ENCODE peak calls at places on chromosomes 3 and 15, in eight cellular contexts. C is WERI-Rb-1, B is lung, N is upper lobe of right lung, Y is heart right ventricle, W is A549, J is uterus, X is stomach. K is an unnamed sample.

GRCh38 chr15:57310876-57311275 is 65.4 kb upstream of the CGNL1 start:
- DNase-seq in B (no peak), Y (no peak), C (no peak), N (no peak), W (no peak), J (no peak), X (peak; percentile 2), K (no peak)

GRCh38 chr3:158792709-158793108 is 9.1 kb upstream of the MFSD1 start:
- DNase-seq in X (no peak), N (no peak), J (no peak), Y (no peak), B (no peak), C (no peak), W (peak; percentile 40), K (peak; percentile 21)

GRCh38 chr3:44400771-44401170 is 62.2 kb downstream of the TCAIM start:
- DNase-seq in B (no peak), C (no peak), J (no peak), X (no peak), N (no peak), W (no peak), Y (no peak), K (no peak)

GRCh38 chr15:68559342-68560310 is 19.2 kb upstream of the CORO2B start:
- DNase-seq in Y (peak; percentile 86), B (peak; percentile 74), W (peak; percentile 91), N (peak; percentile 91), X (peak; percentile 80), C (peak; percentile 89), J (peak; percentile 77), K (peak; percentile 71)

GRCh38 chr3:10004506-10004905 is 17.9 kb upstream of the EMC3 start:
- DNase-seq in Y (no peak), J (no peak), N (no peak), C (no peak), X (no peak), B (no peak), W (no peak), K (no peak)

GRCh38 chr15:90701048-90701447 is 16.1 kb upstream of the BLM start:
- DNase-seq in C (no peak), X (no peak), Y (no peak), W (no peak), B (no peak), N (no peak), J (no peak), K (no peak)

GRCh38 chr15:43009206-43009605 is 88.6 kb upstream of the TTBK2 start:
- DNase-seq in J (no peak), Y (no peak), C (no peak), W (no peak), B (no peak), X (no peak), N (no peak), K (no peak)

GRCh38 chr3:107987036-107987557 is 103.7 kb downstream of the CD47 start:
- DNase-seq in J (peak; percentile 94), W (no peak), Y (peak; percentile 50), N (no peak), X (peak; percentile 84), B (peak; percentile 90), C (no peak), K (no peak)

GRCh38 chr3:51622868-51623267 is 48.2 kb upstream of the TEX264 start:
- DNase-seq in X (peak; percentile 37), W (no peak), B (no peak), J (no peak), Y (no peak), C (no peak), N (no peak), K (peak; percentile 18)

GRCh38 chr3:139975592-139976360 is 40.8 kb downstream of the CLSTN2 start:
- DNase-seq in N (no peak), C (no peak), B (no peak), X (no peak), W (no peak), Y (peak; percentile 17), J (no peak), K (no peak)

GRCh38 chr3:171646357-171647133 is 163.7 kb downstream of the PLD1 start:
- DNase-seq in B (no peak), C (peak; percentile 16), X (no peak), N (no peak), J (no peak), Y (no peak), W (peak; percentile 30), K (peak; percentile 19)

GRCh38 chr15:88243895-88244787 is 12.4 kb downstream of the NTRK3 start:
- DNase-seq in C (peak; percentile 50), X (no peak), B (no peak), Y (no peak), J (no peak), N (no peak), W (peak; percentile 59), K (peak; percentile 80)

GRCh38 chr15:34682673-34683072 is 72.1 kb downstream of the GJD2 start:
- DNase-seq in W (no peak), J (no peak), B (no peak), C (no peak), Y (no peak), X (no peak), N (no peak), K (no peak)

GRCh38 chr15:63052128-63052826 is 9.7 kb downstream of the TPM1 start:
- DNase-seq in C (peak; percentile 29), J (no peak), W (no peak), N (no peak), B (no peak), Y (no peak), X (no peak), K (no peak)

GRCh38 chr15:63051701-63052066 is 9.1 kb downstream of the TPM1 start:
- DNase-seq in Y (no peak), X (no peak), B (no peak), N (no peak), J (no peak), C (no peak), W (no peak), K (no peak)

GRCh38 chr15:63049747-63050439 is 7.3 kb downstream of the TPM1 start:
- DNase-seq in N (no peak), C (no peak), B (no peak), X (no peak), J (no peak), Y (no peak), W (no peak), K (no peak)

GRCh38 chr15:63048986-63049665 is 6.6 kb downstream of the TPM1 start:
- DNase-seq in B (peak; percentile 54), W (no peak), C (peak; percentile 63), J (no peak), X (peak; percentile 46), N (peak; percentile 72), Y (peak; percentile 57), K (peak; percentile 68)

DNA sequence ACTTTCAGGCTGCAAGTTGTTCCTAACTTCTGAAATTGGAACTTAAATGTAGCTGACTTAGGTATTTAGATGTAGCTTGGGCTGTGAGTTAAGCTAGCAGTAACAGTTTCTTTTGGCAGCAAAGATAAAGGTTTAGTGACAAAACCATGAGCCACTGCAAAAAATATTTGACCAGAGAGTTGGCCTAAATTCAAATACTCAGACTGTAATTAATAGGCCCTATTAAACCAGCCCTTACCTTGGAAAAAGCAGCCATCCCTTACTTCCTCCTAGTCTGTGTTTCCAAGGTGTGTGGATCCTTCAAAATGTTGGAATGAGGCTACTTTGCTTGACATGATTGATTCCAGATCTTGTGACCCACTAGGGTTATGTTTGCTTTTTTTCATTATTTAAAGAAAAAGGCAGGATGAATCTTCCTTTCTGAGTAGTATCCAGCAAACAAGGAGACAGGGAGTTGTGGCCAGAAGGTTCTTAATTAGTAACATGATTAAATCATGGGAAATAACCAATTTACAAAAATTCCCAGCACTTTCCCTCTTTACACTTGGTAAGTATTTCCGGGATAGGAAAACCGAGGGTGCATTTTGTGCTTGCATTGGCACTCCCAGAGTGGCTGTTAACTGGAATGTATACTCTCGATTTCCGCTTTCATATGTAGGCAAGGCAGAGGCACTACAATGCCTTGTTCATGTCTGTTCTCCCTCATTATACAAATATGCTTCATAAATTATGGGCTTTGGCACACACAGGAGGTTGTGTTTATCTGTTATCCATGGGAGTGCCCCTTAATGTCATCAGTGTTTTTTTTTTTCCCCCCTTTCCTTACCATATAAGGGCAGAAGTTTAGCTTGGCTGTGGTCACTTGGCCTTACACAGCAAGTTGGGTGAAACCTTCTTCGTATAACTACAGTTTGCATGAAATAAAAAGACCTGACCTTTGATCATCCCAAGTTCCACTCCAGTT is 8.5 kb downstream of the TPM1 start:
- DNase-seq in Y (no peak), C (no peak), X (no peak), J (peak; percentile 73), B (no peak), N (no peak), W (no peak), K (no peak)
- H3K4me3 ChIP-seq in Y (no peak overlapping the region), C (no peak overlapping the region), X (no peak overlapping the region), J (peak overlapping the region; percentile 77), B (no peak overlapping the region), N (peak overlapping the region; percentile 1), W (peak overlapping the region; percentile 87), K (no peak overlapping the region)

GRCh38 chr3:151439652-151440125 is 21.2 kb downstream of the IGSF10 start:
- DNase-seq in C (no peak), X (no peak), Y (no peak), W (peak; percentile 50), N (no peak), B (no peak), J (peak; percentile 28), K (no peak)
- H3K27ac ChIP-seq in C (no peak overlapping the region), X (no peak overlapping the region), Y (no peak overlapping the region), W (peak overlapping the region; percentile 41), N (no peak overlapping the region), B (no peak overlapping the region), J (no peak overlapping the region), K (no peak overlapping the region)

GRCh38 chr3:149828390-149828789 is 15.4 kb downstream of the RNF13 start:
- DNase-seq in Y (no peak), W (no peak), B (no peak), C (no peak), X (no peak), J (no peak), N (no peak), K (no peak)

GRCh38 chr3:149830902-149831301 is 17.9 kb downstream of the RNF13 start:
- DNase-seq in N (no peak), Y (no peak), J (no peak), C (no peak), B (no peak), W (no peak), X (no peak), K (no peak)

GRCh38 chr3:149832086-149832485 is 19.1 kb downstream of the RNF13 start:
- DNase-seq in J (no peak), B (no peak), N (no peak), X (no peak), Y (no peak), W (no peak), C (no peak), K (no peak)

GRCh38 chr3:149833241-149833640 is 20.2 kb downstream of the RNF13 start:
- DNase-seq in X (no peak), B (no peak), C (no peak), N (no peak), Y (no peak), J (no peak), W (no peak), K (no peak)

GRCh38 chr3:149831321-149831720 is 18.3 kb downstream of the RNF13 start:
- DNase-seq in B (no peak), W (no peak), Y (no peak), X (no peak), C (no peak), N (no peak), J (no peak), K (no peak)
- H3K9me3 ChIP-seq in B (peaks cover 5% of the 10 kb centered on the region), W (peaks cover 48% of the 10 kb centered on the region), Y (no peaks in the 10 kb centered on the region), X (peaks cover 14% of the 10 kb centered on the region), C (peaks cover 8% of the 10 kb centered on the region), N (peaks cover 9% of the 10 kb centered on the region), J (peaks cover 11% of the 10 kb centered on the region), K (peaks cover 26% of the 10 kb centered on the region)

DNA sequence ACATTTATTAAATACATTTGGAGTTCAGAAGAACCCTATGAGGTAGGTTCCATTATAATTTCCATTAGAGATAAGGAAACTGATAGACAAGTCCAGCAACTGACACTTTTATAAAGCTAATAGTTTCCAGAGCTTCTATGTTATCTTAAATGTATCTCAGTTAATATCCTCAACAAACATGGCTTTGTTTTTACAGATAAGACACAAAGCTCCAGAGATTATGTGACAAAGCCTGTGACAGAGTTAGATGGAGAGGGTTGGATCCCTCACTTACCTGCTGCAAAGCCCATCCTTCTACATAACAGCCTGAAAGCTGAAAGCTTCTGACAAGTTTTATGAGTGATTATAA is 473 bp upstream of the COMMD2 start:
- DNase-seq in N (no peak), B (no peak), W (no peak), X (no peak), C (no peak), Y (no peak), J (no peak), K (no peak)
- H3K4me3 ChIP-seq in N (peak overlapping the region; percentile 95), B (no peak overlapping the region), W (peak overlapping the region; percentile 76), X (peak overlapping the region; percentile 92), C (peak overlapping the region; percentile 81), Y (peak overlapping the region; percentile 87), J (peak overlapping the region; percentile 67), K (peak overlapping the region; percentile 85)